ENCODE peak calls at places on chromosome 11, in eight cellular contexts. L is keratinocyte, X is Panc1, S is nephron progenitor cell, Q is mucosa of descending colon, P is progenitor cell of endocrine pancreas, V is RWPE1, N is glutamatergic neuron. T is an unnamed sample.

GRCh38 chr11:60934091-60934789 is 10.0 kb downstream of the TMEM132A start:
- DNase-seq in L (no peak), Q (no peak), N (no peak), P (no peak), V (no peak), S (no peak), X (no peak), T (no peak)

GRCh38 chr11:69562816-69563215 is 78.1 kb upstream of the CCND1 start:
- DNase-seq in N (no peak), X (no peak), S (no peak), V (no peak), P (no peak), L (no peak), Q (no peak), T (no peak)

GRCh38 chr11:73565804-73566203 is 32.1 kb downstream of the FAM168A start:
- DNase-seq in Q (no peak), N (no peak), V (no peak), P (no peak), X (no peak), L (no peak), S (no peak), T (no peak)

GRCh38 chr11:35083181-35084061 is 55.5 kb upstream of the CD44 start:
- DNase-seq in Q (peak; percentile 30), N (no peak), L (peak; percentile 57), V (peak; percentile 70), P (no peak), S (no peak), X (peak; percentile 47), T (peak; percentile 77)

GRCh38 chr11:22076215-22076930 is 116.5 kb upstream of the ANO5 start:
- DNase-seq in L (no peak), N (no peak), P (no peak), X (no peak), Q (no peak), S (no peak), V (no peak), T (no peak)

GRCh38 chr11:73585834-73586575 is 11.9 kb downstream of the FAM168A start:
- DNase-seq in L (no peak), V (peak; percentile 6), S (no peak), P (no peak), N (no peak), Q (no peak), X (no peak), T (no peak)

GRCh38 chr11:47177229-47177845 is 658 bp upstream of the ARFGAP2 start:
- DNase-seq in V (peak; percentile 67), X (no peak), P (no peak), N (no peak), S (peak; percentile 40), L (peak; percentile 46), Q (no peak), T (peak; percentile 84)

GRCh38 chr11:27722945-27723344 is 22.7 kb upstream of the BDNF start:
- DNase-seq in Q (no peak), S (peak; percentile 26), V (no peak), X (no peak), P (no peak), L (no peak), N (peak; percentile 40), T (no peak)

GRCh38 chr11:2884424-2884815 is 1.2 kb downstream of the CDKN1C start:
- DNase-seq in Q (peak; percentile 64), V (no peak), N (peak; percentile 53), S (peak; percentile 50), P (no peak), L (no peak), X (no peak), T (no peak)

GRCh38 chr11:19953342-19953741 is 206.9 kb downstream of the DBX1 start:
- DNase-seq in Q (no peak), P (no peak), N (no peak), V (no peak), S (no peak), L (no peak), X (no peak), T (no peak)

GRCh38 chr11:28298209-28298608 is 190.0 kb downstream of the METTL15 start:
- DNase-seq in Q (no peak), L (no peak), X (no peak), S (no peak), V (no peak), N (no peak), P (no peak), T (no peak)

GRCh38 chr11:76701701-76702100 is 31.2 kb upstream of the LRRC32 start:
- DNase-seq in S (no peak), Q (no peak), P (no peak), L (no peak), N (no peak), V (no peak), X (no peak), T (no peak)

GRCh38 chr11:134797411-134798089 is 385.5 kb upstream of the B3GAT1 start:
- DNase-seq in L (no peak), N (no peak), V (no peak), Q (no peak), P (no peak), X (no peak), S (no peak), T (no peak)

GRCh38 chr11:128467610-128468041 is 119.7 kb downstream of the ETS1 start:
- DNase-seq in L (no peak), Q (no peak), X (peak; percentile 92), N (no peak), P (no peak), S (no peak), V (peak; percentile 35), T (no peak)

GRCh38 chr11:12529793-12530192 is 144.4 kb upstream of the TEAD1 start:
- DNase-seq in V (no peak), L (no peak), X (no peak), P (no peak), N (no peak), S (no peak), Q (no peak), T (no peak)

GRCh38 chr11:36736103-36736502 is 138.1 kb upstream of the RAG2 start:
- DNase-seq in L (no peak), Q (no peak), N (no peak), X (no peak), P (no peak), V (no peak), S (no peak), T (no peak)

GRCh38 chr11:35077709-35078695 is 61.0 kb upstream of the CD44 start:
- DNase-seq in L (peak; percentile 17), X (peak; percentile 71), V (peak; percentile 79), Q (no peak), S (no peak), P (no peak), N (no peak), T (peak; percentile 28)

GRCh38 chr11:72326151-72326842 is 82.3 kb upstream of the PHOX2A start:
- DNase-seq in N (no peak), S (no peak), Q (no peak), P (no peak), X (no peak), V (no peak), L (peak; percentile 9), T (no peak)

GRCh38 chr11:72330131-72330727 is 86.3 kb upstream of the PHOX2A start:
- DNase-seq in P (no peak), Q (no peak), N (no peak), V (no peak), S (no peak), X (no peak), L (no peak), T (no peak)

GRCh38 chr11:72333657-72334056 is 89.7 kb upstream of the PHOX2A start:
- DNase-seq in X (no peak), N (peak; percentile 49), V (no peak), S (peak; percentile 12), P (no peak), Q (peak; percentile 27), L (no peak), T (no peak)

GRCh38 chr11:72331761-72332160 is 87.8 kb upstream of the PHOX2A start:
- DNase-seq in N (no peak), V (no peak), X (no peak), S (no peak), P (no peak), L (no peak), Q (no peak), T (no peak)

GRCh38 chr11:72328366-72329224 is 84.6 kb upstream of the PHOX2A start:
- DNase-seq in Q (no peak), L (no peak), V (no peak), X (no peak), N (no peak), P (no peak), S (no peak), T (no peak)
- TF ChIP-seq CTCF in Q (no peak), L (no peak), V (no peak), X (no peak), N (no peak), P (no peak), S (no peak), T (no peak)

DNA sequence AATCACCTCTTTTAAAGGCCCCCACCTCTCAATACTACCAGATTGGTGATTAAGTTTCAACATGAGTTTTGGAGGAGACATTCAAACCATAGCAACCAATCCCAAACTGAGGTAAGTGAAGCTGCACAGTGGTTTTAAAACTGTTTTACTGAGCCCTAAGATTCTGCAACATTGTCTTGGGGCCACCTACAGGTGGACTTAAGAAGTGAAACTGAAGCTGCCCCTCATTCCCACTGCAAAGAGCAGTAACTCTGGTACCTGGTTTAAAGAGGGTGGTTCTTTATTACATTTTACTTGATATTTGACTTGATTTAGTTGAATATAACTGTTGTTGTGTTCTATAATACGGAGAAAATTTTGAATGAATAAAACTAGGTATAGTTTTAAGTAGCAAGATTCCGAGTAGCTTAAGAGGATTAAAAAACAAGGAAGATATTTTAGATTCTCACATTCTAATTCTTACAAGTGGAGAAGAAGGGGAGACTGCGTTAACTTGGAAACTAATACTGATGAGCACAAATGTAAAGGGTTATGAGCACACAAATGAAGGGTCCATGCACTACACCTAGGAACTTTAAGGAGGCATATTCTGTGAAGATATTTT is 26.7 kb downstream of the SYT9 start:
- DNase-seq in X (peak; percentile 51), Q (no peak), N (peak; percentile 35), S (peak; percentile 30), V (peak; percentile 33), L (no peak), P (no peak), T (peak; percentile 40)
- TF ChIP-seq CTCF in X (peak; percentile 91), Q (no peak), N (peak; percentile 81), S (peak; percentile 82), V (peak; percentile 53), L (peak; percentile 73), P (peak; percentile 86), T (peak; percentile 33)

GRCh38 chr11:68038718-68039525 is at the start of gene TCIRG1:
- DNase-seq in S (peak; percentile 61), V (peak; percentile 81), P (no peak), X (no peak), Q (peak; percentile 94), N (no peak), L (peak; percentile 41), T (peak; percentile 93)
- TF ChIP-seq CTCF in S (no peak), V (no peak), P (no peak), X (no peak), Q (no peak), N (no peak), L (no peak), T (no peak)

DNA sequence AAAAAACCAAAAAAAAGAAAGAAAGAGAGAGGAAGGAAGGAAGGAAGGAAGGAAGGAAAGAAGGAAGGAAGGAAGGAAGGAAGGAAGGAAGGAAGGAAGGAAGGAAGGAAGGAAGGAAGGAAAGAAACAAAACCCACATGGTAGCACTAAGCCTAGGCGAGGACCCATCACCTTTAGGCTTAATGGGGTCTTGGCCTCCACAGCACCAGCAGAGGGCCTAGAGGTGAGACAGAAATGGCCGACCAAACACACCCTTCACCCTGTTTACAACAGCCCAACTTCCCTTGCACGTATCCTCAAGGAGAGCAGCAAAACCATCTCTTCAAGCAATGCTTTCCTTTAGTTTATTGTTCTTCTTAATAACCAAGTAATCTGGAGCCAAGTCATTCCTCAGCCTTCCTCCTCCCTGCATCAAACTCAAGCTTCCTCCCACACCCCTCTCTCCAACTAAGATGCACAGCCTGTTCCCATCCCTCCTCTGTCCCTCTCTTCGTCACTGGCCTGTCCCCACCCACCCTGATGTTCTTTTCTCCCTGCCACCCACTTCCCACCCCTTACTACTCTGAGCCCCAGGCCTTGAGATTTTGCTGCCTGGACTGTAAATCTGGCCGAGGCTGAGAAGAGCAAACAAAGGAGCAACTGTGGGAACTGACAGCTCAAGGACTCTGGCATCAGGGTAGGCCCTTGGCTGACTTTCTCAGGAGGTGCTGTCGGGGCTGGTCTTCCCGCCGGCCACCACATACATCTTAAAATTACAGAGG is 26.0 kb downstream of the POU2AF1 start:
- DNase-seq in P (no peak), S (no peak), N (no peak), Q (no peak), X (no peak), L (no peak), V (no peak), T (no peak)
- TF ChIP-seq CTCF in P (no peak), S (no peak), N (no peak), Q (no peak), X (no peak), L (no peak), V (no peak), T (no peak)